ENCODE peak calls at places on chromosome 5, in ten cellular contexts. C is T-helper 1 cell; R is activated T-cell treated with anti-CD3 and anti-CD28 coated beads, Interleukin-2, amount 50 U/mL, for 48 hours; D is HEK293T; Q is dermis blood vessel endothelial cell; Y is amniotic epithelial cell; W is activated CD8-positive, alpha-beta T cell treated with anti-CD3 and anti-CD28 coated beads for 36 hours; B is NAMALWA; V is NCI-H510A treated with DMSO at 0.1 percent for 48 hours; M is CD4-positive, CD25-positive, alpha-beta regulatory T cell. Z is an unnamed sample.

GRCh38 chr5:77308154-77308960 is 97.9 kb downstream of the PDE8B start:
- DNase-seq in Q (no peak), D (no peak), V (no peak), M (no peak), C (no peak), R (no peak), W (no peak), Y (no peak), B (no peak), Z (no peak)

GRCh38 chr5:128539038-128539429 is 989 bp upstream of the FBN2 start:
- DNase-seq in R (no peak), Q (no peak), D (peak), W (no peak), Y (no peak), B (no peak), V (no peak), C (no peak), M (no peak), Z (peak)

GRCh38 chr5:109997191-109997590 is 307.5 kb downstream of the MAN2A1 start:
- DNase-seq in Q (no peak), Y (no peak), C (no peak), R (no peak), M (no peak), W (no peak), V (no peak), D (no peak), B (no peak), Z (no peak)

GRCh38 chr5:141343242-141343952 is at the start of gene PCDHGA3:
- DNase-seq in C (no peak), R (no peak), Q (peak), W (peak), Y (peak), D (no peak), M (peak), B (peak), V (peak), Z (no peak)

GRCh38 chr5:77958642-77959315 is 182.6 kb upstream of the TBCA start:
- DNase-seq in M (no peak), B (no peak), C (no peak), D (no peak), W (no peak), R (no peak), Q (no peak), V (no peak), Y (no peak), Z (no peak)

GRCh38 chr5:123511648-123512605 is at the start of gene CSNK1G3:
- DNase-seq in R (peak), M (peak), C (peak), V (peak), B (peak), Y (peak), D (peak), W (peak), Q (peak), Z (peak)

GRCh38 chr5:21067724-21068123 is 1079.7 kb upstream of the CDH18 start:
- DNase-seq in V (no peak), M (no peak), C (no peak), D (no peak), Y (no peak), Q (no peak), B (no peak), W (no peak), R (no peak), Z (no peak)

GRCh38 chr5:159811712-159812111 is 104.6 kb upstream of the ADRA1B start:
- DNase-seq in W (no peak), B (no peak), C (no peak), D (no peak), Q (no peak), Y (no peak), R (no peak), M (no peak), V (no peak), Z (no peak)

GRCh38 chr5:174464504-174465165 is 259.7 kb upstream of the MSX2 start:
- DNase-seq in Q (no peak), V (no peak), D (no peak), B (no peak), Y (no peak), M (no peak), W (no peak), C (no peak), R (no peak), Z (no peak)

GRCh38 chr5:157608972-157609565 is 33.5 kb upstream of the ADAM19 start:
- DNase-seq in Q (no peak), R (no peak), M (no peak), W (no peak), B (no peak), D (no peak), V (no peak), Y (no peak), C (no peak), Z (no peak)

GRCh38 chr5:157324237-157324636 is 58.3 kb downstream of the CYFIP2 start:
- DNase-seq in R (peak), B (peak), Y (no peak), Q (peak), V (no peak), W (no peak), M (no peak), C (no peak), D (no peak), Z (no peak)

GRCh38 chr5:163821142-163821541 is 315.7 kb downstream of the MAT2B start:
- DNase-seq in B (no peak), Q (no peak), R (no peak), Y (no peak), W (no peak), D (no peak), M (no peak), V (no peak), C (no peak), Z (no peak)

GRCh38 chr5:129118826-129119225 is 24.3 kb downstream of the ISOC1 start:
- DNase-seq in W (no peak), V (no peak), Y (no peak), M (no peak), B (no peak), C (no peak), R (no peak), Q (no peak), D (no peak), Z (no peak)

GRCh38 chr5:100901851-100902341 is 1.2 kb downstream of the ST8SIA4 start:
- DNase-seq in W (peak), M (peak), V (peak), C (peak), Q (peak), D (peak), Y (no peak), B (peak), R (peak), Z (no peak)

GRCh38 chr5:7348168-7348802 is 47.7 kb upstream of the ADCY2 start:
- DNase-seq in M (no peak), C (no peak), Y (no peak), W (no peak), B (no peak), V (no peak), R (no peak), Q (no peak), D (no peak), Z (no peak)

GRCh38 chr5:95664204-95664786 is 17.7 kb downstream of the RFESD start:
- DNase-seq in D (no peak), R (no peak), Q (peak), B (peak), W (peak), Y (peak), M (peak), C (no peak), V (peak), Z (no peak)

GRCh38 chr5:139710370-139711066 is 62.4 kb downstream of the CXXC5 start:
- DNase-seq in V (no peak), M (peak), B (peak), D (peak), W (peak), C (peak), Q (peak), R (peak), Y (peak), Z (peak)

GRCh38 chr5:141788296-141788980 is 89.8 kb downstream of the PCDH1 start:
- DNase-seq in V (no peak), C (no peak), R (no peak), B (no peak), D (no peak), Y (no peak), Q (no peak), M (no peak), W (no peak), Z (no peak)

GRCh38 chr5:97071101-97071500 is 71.3 kb downstream of the LIX1 start:
- DNase-seq in C (no peak), M (no peak), B (no peak), D (no peak), W (no peak), Q (no peak), R (no peak), Y (peak), V (no peak), Z (no peak)

Z was measured in SJSA1.